ENCODE peak calls at places on chromosomes 12 and 14, in nine cellular contexts. J, S, H, O, K, U, M, C and W are unnamed samples.

GRCh38 chr12:77120695-77121094 is 55.3 kb upstream of the E2F7 start:
- DNase-seq in U (no peak), O (no peak), S (no peak), K (peak; percentile 83), J (no peak), M (no peak), H (no peak), C (no peak), W (no peak)

GRCh38 chr12:8081228-8081920 is 700 bp upstream of the NECAP1 start:
- DNase-seq in J (no peak), H (no peak), M (no peak), K (peak; percentile 39), U (peak; percentile 16), O (peak; percentile 65), C (no peak), S (no peak), W (no peak)

GRCh38 chr14:28083456-28083855 is 683.1 kb upstream of the FOXG1 start:
- DNase-seq in K (no peak), O (no peak), M (no peak), U (no peak), S (no peak), J (no peak), C (no peak), H (no peak), W (no peak)

GRCh38 chr14:75995372-75996041 is 9.9 kb downstream of the IFT43 start:
- DNase-seq in O (no peak), S (peak; percentile 81), H (no peak), C (no peak), K (peak; percentile 68), M (no peak), J (peak; percentile 73), U (no peak), W (no peak)

GRCh38 chr14:24289649-24290283 is 9.8 kb downstream of the DHRS1 start:
- DNase-seq in U (no peak), M (no peak), C (no peak), J (no peak), S (no peak), H (no peak), O (no peak), K (no peak), W (no peak)

GRCh38 chr12:132554857-132555630 is 55.3 kb downstream of the LRCOL1 start:
- DNase-seq in J (no peak), K (no peak), S (no peak), M (no peak), O (no peak), U (peak; percentile 28), C (no peak), H (no peak), W (no peak)

GRCh38 chr12:103676863-103677262 is 89.8 kb downstream of the STAB2 start:
- DNase-seq in O (no peak), M (no peak), C (no peak), H (no peak), J (no peak), U (no peak), K (no peak), S (no peak), W (no peak)

GRCh38 chr12:2811791-2812190 is 677 bp upstream of the ITFG2 start:
- DNase-seq in C (no peak), S (no peak), K (no peak), J (no peak), H (no peak), U (no peak), O (no peak), M (no peak), W (no peak)

GRCh38 chr14:70789361-70789760 is 20.0 kb downstream of the MAP3K9 start:
- DNase-seq in J (peak; percentile 19), K (peak; percentile 53), H (no peak), S (no peak), M (no peak), U (no peak), C (no peak), O (no peak), W (peak; percentile 68)

GRCh38 chr12:113537751-113538087 is 66.0 kb upstream of the LHX5 start:
- DNase-seq in H (no peak), K (peak; percentile 35), U (no peak), J (no peak), C (no peak), M (no peak), O (no peak), S (no peak), W (no peak)

GRCh38 chr14:58298880-58299664 is 717 bp downstream of the ARID4A start:
- DNase-seq in S (peak; percentile 29), C (no peak), O (peak; percentile 21), M (peak; percentile 9), K (peak; percentile 55), J (peak; percentile 14), H (no peak), U (peak; percentile 43), W (no peak)

GRCh38 chr12:54173066-54173726 is 15.6 kb downstream of the SMUG1 start:
- DNase-seq in K (peak; percentile 76), S (no peak), M (no peak), O (peak; percentile 62), J (peak; percentile 29), U (peak; percentile 92), C (peak; percentile 4), H (no peak), W (no peak)

GRCh38 chr12:5945071-5946008 is at the start of gene ANO2:
- DNase-seq in J (no peak), K (peak; percentile 44), H (no peak), M (no peak), O (no peak), C (no peak), S (no peak), U (peak; percentile 87), W (no peak)

GRCh38 chr12:124784871-124785572 is 78.6 kb downstream of the SCARB1 start:
- DNase-seq in C (no peak), S (no peak), U (no peak), K (no peak), O (no peak), H (no peak), J (no peak), M (no peak), W (no peak)